ENCODE peak calls at places on chromosomes 13 and 19, in nine cellular contexts. M is tibial artery, B is adrenal gland, R is cardiac muscle cell, L is brain microvascular endothelial cell, V is Peyer's patch, G is upper lobe of left lung, C is dorsolateral prefrontal cortex, F is IMR-90. A is an unnamed sample. For H3K27me3, the result is how much of the 10 kb centered on the place peaks cover.

GRCh38 chr19:47998800-47999199 is 4.4 kb downstream of the ELSPBP1 start:
- DNase-seq in L (no peak), G (no peak), C (no peak), F (no peak), M (no peak), B (no peak), R (no peak), V (no peak), A (no peak)

GRCh38 chr13:99320693-99321481 is 13.7 kb upstream of the GPR183 start:
- DNase-seq in L (peak), M (no peak), R (no peak), G (no peak), B (no peak), F (peak), C (no peak), V (no peak), A (no peak)

GRCh38 chr19:19372656-19373416 is 32.6 kb upstream of the GATAD2A start:
- DNase-seq in V (peak), R (no peak), B (peak), C (no peak), M (peak), G (no peak), L (peak), F (peak), A (no peak)

GRCh38 chr19:38944981-38945506 is 14.3 kb downstream of the MRPS12 start:
- DNase-seq in G (no peak), V (no peak), F (no peak), M (no peak), C (no peak), L (no peak), B (no peak), R (no peak), A (no peak)

GRCh38 chr19:55113570-55114039 is 3.8 kb downstream of the PPP1R12C start:
- DNase-seq in R (peak), B (peak), F (peak), G (peak), M (peak), L (peak), C (peak), V (peak), A (peak)

GRCh38 chr13:107834268-107834667 is 381.1 kb downstream of the LIG4 start:
- DNase-seq in L (no peak), R (no peak), M (no peak), C (no peak), G (no peak), F (peak), V (no peak), B (no peak), A (no peak)

GRCh38 chr13:36261976-36262375 is 35.6 kb downstream of the CCDC169 start:
- DNase-seq in V (no peak), F (no peak), B (no peak), C (no peak), G (no peak), M (peak), L (no peak), R (no peak), A (no peak)

GRCh38 chr13:97385146-97385545 is 48.8 kb upstream of the RAP2A start:
- DNase-seq in V (no peak), B (no peak), R (peak), F (peak), L (no peak), C (no peak), G (no peak), M (no peak), A (no peak)

GRCh38 chr13:29439601-29440381 is 155.7 kb downstream of the SLC7A1 start:
- DNase-seq in B (no peak), C (no peak), F (no peak), M (no peak), G (no peak), R (no peak), V (no peak), L (no peak), A (no peak)

GRCh38 chr19:4386038-4386782 is 14.1 kb downstream of the SH3GL1 start:
- DNase-seq in G (no peak), L (no peak), F (peak), B (peak), V (no peak), M (no peak), R (no peak), C (peak), A (peak)

GRCh38 chr19:49216076-49216475 is 58.5 kb downstream of the TRPM4 start:
- DNase-seq in C (no peak), B (no peak), F (peak), V (no peak), G (no peak), R (no peak), L (peak), M (no peak), A (no peak)

GRCh38 chr19:51027873-51028272 is 1.5 kb upstream of the KLK11 start:
- DNase-seq in F (no peak), M (no peak), L (no peak), C (no peak), R (no peak), B (no peak), V (no peak), G (no peak), A (no peak)

GRCh38 chr19:16067205-16067938 is 8.9 kb upstream of the TPM4 start:
- DNase-seq in G (peak), L (peak), C (peak), R (no peak), B (peak), V (peak), F (peak), M (peak), A (peak)

GRCh38 chr13:94956407-94957110 is 244.2 kb upstream of the SOX21 start:
- DNase-seq in G (no peak), M (no peak), C (peak), V (no peak), F (no peak), B (no peak), R (no peak), L (peak), A (no peak)

GRCh38 chr19:51016798-51017683 is 2.5 kb downstream of the KLK10 start:
- DNase-seq in B (peak), M (no peak), G (peak), C (peak), V (peak), R (peak), L (peak), F (peak), A (no peak)

GRCh38 chr13:83881917-83882625 is at the start of gene SLITRK1:
- DNase-seq in F (peak), L (peak), V (no peak), M (no peak), C (peak), R (peak), B (no peak), G (peak), A (peak)

GRCh38 chr19:35641515-35642151 is at the start of gene ETV2:
- DNase-seq in F (peak), G (peak), B (peak), L (peak), M (no peak), R (peak), V (no peak), C (no peak), A (no peak)

GRCh38 chr13:37944476-37945442 is 75.2 kb upstream of the TRPC4 start:
- DNase-seq in M (no peak), G (no peak), R (no peak), B (no peak), V (no peak), L (no peak), F (peak), C (no peak), A (no peak)

GRCh38 chr13:69556540-69557196 is 551.0 kb upstream of the ATXN8OS start:
- DNase-seq in F (no peak), M (no peak), R (no peak), C (no peak), V (no peak), B (no peak), G (no peak), L (no peak), A (no peak)

GRCh38 chr13:28181413-28181812 is 43.1 kb downstream of the PAN3 start:
- DNase-seq in R (no peak), V (no peak), F (peak), M (no peak), C (no peak), B (no peak), G (no peak), L (peak), A (no peak)

GRCh38 chr13:80305737-80306136 is 35.2 kb downstream of the SPRY2 start:
- DNase-seq in V (no peak), F (no peak), R (no peak), B (no peak), C (no peak), G (no peak), L (no peak), M (no peak), A (no peak)

GRCh38 chr13:79781829-79782540 is 301.0 kb downstream of the NDFIP2 start:
- DNase-seq in M (no peak), L (no peak), V (no peak), F (peak), B (no peak), C (no peak), G (no peak), R (no peak), A (no peak)

GRCh38 chr13:85597790-85598500 is 201.3 kb downstream of the SLITRK6 start:
- DNase-seq in C (no peak), G (no peak), B (no peak), R (no peak), F (peak), M (no peak), L (no peak), V (no peak), A (no peak)

GRCh38 chr13:41231786-41232185 is 31.6 kb downstream of the MTRF1 start:
- DNase-seq in V (peak), R (peak), G (no peak), F (peak), L (peak), C (no peak), B (no peak), M (no peak), A (no peak)

GRCh38 chr19:20558571-20558970 is 7.0 kb downstream of the ZNF737 start:
- DNase-seq in M (no peak), R (no peak), B (no peak), F (no peak), V (no peak), C (no peak), L (no peak), G (no peak), A (no peak)

GRCh38 chr19:20558011-20558410 is 7.6 kb downstream of the ZNF737 start:
- DNase-seq in L (no peak), G (no peak), V (no peak), B (peak), M (no peak), F (no peak), R (no peak), C (no peak), A (no peak)
- TF ChIP-seq CTCF in L (no peak), G (no peak), V (no peak), B (peak), M (no peak), F (no peak), R (no peak), C (peak), A (no peak)

GRCh38 chr19:426725-427445 is 17.9 kb upstream of the C2CD4C start:
- DNase-seq in G (peak), F (no peak), M (no peak), B (peak), C (peak), R (no peak), L (no peak), V (no peak), A (no peak)
- H3K27ac ChIP-seq in G (no peak), F (no peak), M (no peak), B (no peak), C (no peak), R (no peak), L (no peak), V (no peak), A (no peak)

GRCh38 chr13:101917475-101917810 is 465.0 kb downstream of the ITGBL1 start:
- DNase-seq in F (no peak), R (no peak), G (peak), M (no peak), C (no peak), L (no peak), V (no peak), B (no peak), A (no peak)
- H3K27me3 ChIP-seq in F (under half), R (half or more), G (under half), M (under half), C (under half), L (half or more), V (under half), B (under half), A (under half)

GRCh38 chr19:14116525-14116917 is 1.0 kb downstream of the PRKACA start:
- DNase-seq in B (no peak), G (no peak), L (no peak), R (no peak), F (no peak), M (no peak), V (no peak), C (no peak), A (no peak)

GRCh38 chr19:14114439-14114838 is 3.1 kb downstream of the PRKACA start:
- DNase-seq in V (no peak), L (no peak), R (no peak), C (no peak), B (no peak), F (no peak), M (no peak), G (no peak), A (no peak)

GRCh38 chr19:14113762-14114414 is 3.7 kb downstream of the PRKACA start:
- DNase-seq in G (no peak), L (no peak), B (peak), C (no peak), F (no peak), R (no peak), M (no peak), V (no peak), A (peak)

GRCh38 chr19:14115761-14116160 is 1.8 kb downstream of the PRKACA start:
- DNase-seq in B (no peak), G (no peak), F (no peak), C (no peak), L (no peak), V (no peak), R (no peak), M (no peak), A (no peak)

DNA sequence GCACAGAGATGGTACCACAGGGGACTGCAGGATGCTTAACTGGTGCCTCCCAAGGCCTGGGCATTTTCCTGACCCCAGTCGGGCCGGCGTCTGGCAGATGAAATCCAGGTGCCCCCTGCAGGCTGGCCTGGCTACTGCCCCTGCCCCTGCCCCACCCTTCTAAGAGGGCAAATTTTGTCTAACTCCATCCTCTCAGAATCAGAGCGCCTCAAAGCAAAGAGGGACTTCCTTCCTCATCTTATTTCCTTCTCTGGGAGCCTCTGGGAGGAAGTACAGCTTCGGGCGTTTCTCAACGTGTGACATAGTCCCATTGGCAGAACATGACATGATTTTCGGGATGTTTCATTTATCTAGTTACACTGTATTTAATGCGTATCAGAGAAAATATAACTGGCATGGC is 2.7 kb downstream of the PRKACA start:
- DNase-seq in C (no peak), M (peak), L (no peak), R (peak), G (peak), V (peak), B (peak), F (no peak), A (peak)
- TF ChIP-seq CTCF in C (peak), M (peak), L (peak), R (peak), G (peak), V (peak), B (peak), F (peak), A (peak)

GRCh38 chr19:14817052-14817451 is 17.9 kb downstream of the OR7A5 start:
- DNase-seq in L (no peak), G (no peak), C (no peak), F (no peak), B (no peak), V (no peak), M (no peak), R (no peak), A (no peak)

GRCh38 chr19:14821958-14822357 is 13.0 kb downstream of the OR7A5 start:
- DNase-seq in R (no peak), B (no peak), M (no peak), V (no peak), F (no peak), C (no peak), L (no peak), G (no peak), A (no peak)

GRCh38 chr19:14814982-14815381 is 20.0 kb downstream of the OR7A5 start:
- DNase-seq in V (no peak), R (no peak), L (no peak), M (no peak), G (no peak), C (no peak), F (no peak), B (no peak), A (no peak)

GRCh38 chr19:14818588-14818987 is 16.4 kb downstream of the OR7A5 start:
- DNase-seq in M (no peak), G (no peak), V (no peak), B (no peak), F (no peak), R (no peak), L (no peak), C (no peak), A (no peak)
- H3K27ac ChIP-seq in M (no peak), G (no peak), V (no peak), B (no peak), F (no peak), R (no peak), L (no peak), C (no peak), A (no peak)

DNA sequence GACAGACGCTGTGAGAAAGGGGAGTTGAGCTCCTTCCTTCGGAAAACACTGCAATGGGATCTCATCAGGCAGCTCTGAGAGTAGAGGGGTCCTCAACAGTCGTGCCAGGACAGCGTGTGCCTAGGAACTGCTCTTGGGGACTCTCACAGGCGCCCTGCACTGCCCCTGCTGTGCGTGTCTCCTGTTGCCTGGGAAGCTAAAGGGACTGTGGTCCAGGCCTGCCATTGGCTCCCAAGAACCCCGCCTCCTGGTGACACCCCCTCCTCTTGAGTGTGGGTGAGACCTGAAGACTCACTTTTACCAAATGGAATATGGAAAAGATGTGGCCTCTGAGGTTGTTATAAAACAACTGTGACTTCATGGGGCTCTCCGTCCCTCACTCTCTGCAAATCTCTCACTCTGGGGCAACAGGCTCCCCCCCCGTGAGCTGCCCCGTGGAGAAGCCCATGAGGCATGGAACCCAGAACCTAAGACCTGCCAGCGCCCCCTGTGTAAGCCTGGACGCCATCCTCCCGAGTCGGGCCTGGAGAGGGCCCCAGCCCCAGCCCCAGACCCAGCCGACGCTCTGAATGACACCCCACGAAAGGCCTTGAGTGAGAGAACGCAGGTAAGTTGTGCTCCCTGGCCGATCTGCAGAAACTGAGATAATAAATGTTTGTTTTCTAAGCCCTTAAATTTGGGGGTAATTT is 302.7 kb downstream of the FGF9 start:
- DNase-seq in M (no peak), F (no peak), B (no peak), L (no peak), C (no peak), G (no peak), R (no peak), V (no peak), A (no peak)
- H3K27me3 ChIP-seq in M (under half), F (under half), B (under half), L (under half), C (under half), G (under half), R (under half), V (under half), A (under half)

GRCh38 chr13:113275387-113275786 is 21.7 kb upstream of the LAMP1 start:
- DNase-seq in C (no peak), L (peak), R (peak), F (peak), M (no peak), B (peak), G (no peak), V (peak), A (peak)
- TF ChIP-seq CTCF in C (peak), L (peak), R (peak), F (peak), M (peak), B (peak), G (no peak), V (peak), A (peak)

GRCh38 chr19:53365899-53366493 is 491 bp downstream of the ZNF525 start:
- DNase-seq in B (no peak), C (no peak), V (no peak), F (no peak), M (no peak), R (peak), G (peak), L (peak), A (peak)

DNA sequence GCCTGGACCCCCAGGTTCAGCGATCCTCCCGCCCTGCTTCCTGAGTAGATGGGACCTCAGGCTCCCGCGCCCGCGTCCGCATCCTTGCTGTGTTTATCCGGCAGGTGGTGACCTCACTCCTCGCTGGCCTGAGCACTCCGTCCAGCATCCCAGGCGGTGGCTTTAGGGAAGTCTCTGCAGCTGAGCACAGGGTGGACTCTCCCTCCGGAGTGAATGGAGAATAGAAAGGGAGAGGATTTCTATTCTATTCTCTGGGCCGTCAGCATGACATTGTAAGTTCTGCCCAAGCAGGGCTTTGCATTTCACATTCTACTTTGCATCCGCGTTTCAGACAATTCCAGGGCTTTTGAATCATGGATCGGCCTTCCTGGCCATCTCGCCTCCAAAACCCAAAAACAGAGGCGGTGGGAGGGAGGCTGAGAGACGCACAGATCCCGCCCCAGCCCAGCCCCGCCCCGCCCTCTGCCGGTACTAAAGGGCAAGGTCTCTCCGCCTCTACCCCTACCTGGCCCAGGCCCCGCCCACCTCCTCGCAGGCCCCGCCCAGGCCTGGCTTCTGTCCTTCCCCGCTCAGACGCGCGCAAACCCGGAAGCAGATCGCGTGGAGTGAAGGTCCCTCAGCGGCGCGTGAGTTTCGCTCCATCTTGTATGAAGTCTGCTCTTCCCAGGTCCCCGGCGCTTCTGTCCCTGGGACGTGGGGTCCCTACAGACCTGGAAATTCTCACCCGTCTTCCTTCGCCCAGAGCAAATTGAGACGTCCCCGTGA is at the start of gene ZNF525:
- DNase-seq in B (peak), V (peak), R (peak), L (peak), M (peak), F (peak), G (peak), C (peak), A (peak)
- H3K27ac ChIP-seq in B (peak), V (peak), R (peak), L (no peak), M (peak), F (peak), G (peak), C (peak), A (peak)

A was measured in psoas muscle.